ENCODE peak calls at places on chromosomes 7 and 10, in ten cellular contexts. X, S, T, P, W, I, N, Z, U and B are unnamed samples. For H3K27me3, the result is how much of the 10 kb centered on the place peaks cover.

GRCh38 chr7:137987968-137988367 is 13.9 kb downstream of the CREB3L2 start:
- DNase-seq in X (no peak), S (no peak), T (no peak), P (no peak), W (no peak), I (no peak), N (no peak), Z (no peak), U (no peak), B (no peak)

GRCh38 chr7:45574521-45575500 is 643 bp downstream of the ADCY1 start:
- DNase-seq in X (peak), S (no peak), T (peak), P (peak), W (peak), I (no peak), N (peak), Z (no peak), U (peak), B (no peak)

GRCh38 chr10:21272585-21273399 is 252.7 kb downstream of the SKIDA1 start:
- DNase-seq in X (no peak), S (no peak), T (no peak), P (no peak), W (no peak), I (no peak), N (no peak), Z (no peak), U (no peak), B (no peak)

GRCh38 chr7:106653488-106653887 is 7.5 kb downstream of the CCDC71L start:
- DNase-seq in X (no peak), S (no peak), T (no peak), P (no peak), W (no peak), I (no peak), N (no peak), Z (no peak), U (no peak), B (no peak)

GRCh38 chr7:42661312-42661711 is 250.6 kb downstream of the C7orf25 start:
- DNase-seq in X (no peak), S (no peak), T (no peak), P (no peak), W (no peak), I (no peak), N (peak), Z (no peak), U (no peak), B (no peak)

GRCh38 chr10:12042409-12042796 is 206 bp downstream of the UPF2 start:
- DNase-seq in X (peak), S (no peak), T (no peak), P (no peak), W (no peak), I (peak), N (peak), Z (peak), U (no peak), B (no peak)

GRCh38 chr10:13234172-13234571 is at the start of gene UCMA:
- DNase-seq in X (no peak), S (no peak), T (no peak), P (no peak), W (no peak), I (no peak), N (no peak), Z (no peak), U (no peak), B (no peak)

GRCh38 chr7:2006921-2007381 is 225.8 kb downstream of the MAD1L1 start:
- DNase-seq in X (no peak), S (peak), T (no peak), P (peak), W (no peak), I (peak), N (no peak), Z (peak), U (no peak), B (no peak)

GRCh38 chr10:571643-572042 is 117.8 kb downstream of the DIP2C start:
- DNase-seq in X (no peak), S (no peak), T (no peak), P (no peak), W (no peak), I (no peak), N (peak), Z (no peak), U (no peak), B (no peak)

GRCh38 chr7:92740713-92741126 is 95.7 kb downstream of the CDK6 start:
- DNase-seq in X (no peak), S (no peak), T (no peak), P (no peak), W (no peak), I (no peak), N (peak), Z (no peak), U (no peak), B (no peak)

GRCh38 chr7:140261522-140261921 is 84.7 kb upstream of the KDM7A start:
- DNase-seq in X (no peak), S (no peak), T (no peak), P (no peak), W (no peak), I (no peak), N (no peak), Z (no peak), U (no peak), B (no peak)

GRCh38 chr10:106182542-106182941 is 982.0 kb downstream of the SORCS1 start:
- DNase-seq in X (peak), S (no peak), T (no peak), P (no peak), W (no peak), I (no peak), N (no peak), Z (no peak), U (no peak), B (no peak)

GRCh38 chr10:46525177-46525823 is 31.2 kb downstream of the GPRIN2 start:
- DNase-seq in X (no peak), S (peak), T (no peak), P (no peak), W (no peak), I (no peak), N (no peak), Z (peak), U (no peak), B (no peak)

GRCh38 chr7:101743995-101744360 is 73.4 kb upstream of the CUX1 start:
- DNase-seq in X (peak), S (peak), T (no peak), P (peak), W (peak), I (no peak), N (no peak), Z (no peak), U (peak), B (no peak)

GRCh38 chr10:14358886-14359573 is 28.3 kb upstream of the FRMD4A start:
- DNase-seq in X (no peak), S (no peak), T (no peak), P (no peak), W (no peak), I (no peak), N (no peak), Z (no peak), U (no peak), B (no peak)

GRCh38 chr10:18282094-18282493 is 141.9 kb downstream of the CACNB2 start:
- DNase-seq in X (peak), S (no peak), T (no peak), P (no peak), W (no peak), I (no peak), N (no peak), Z (no peak), U (peak), B (no peak)

GRCh38 chr7:37234928-37235327 is 213.7 kb downstream of the ELMO1 start:
- DNase-seq in X (peak), S (no peak), T (no peak), P (no peak), W (peak), I (no peak), N (peak), Z (no peak), U (peak), B (no peak)

GRCh38 chr7:153404124-153404523 is 644.6 kb downstream of the ACTR3B start:
- DNase-seq in X (no peak), S (no peak), T (no peak), P (no peak), W (no peak), I (no peak), N (no peak), Z (no peak), U (no peak), B (no peak)

GRCh38 chr7:106083717-106084116 is 28.4 kb downstream of the SYPL1 start:
- DNase-seq in X (no peak), S (no peak), T (no peak), P (no peak), W (no peak), I (no peak), N (no peak), Z (no peak), U (no peak), B (no peak)

GRCh38 chr10:36578306-36578705 is 547.1 kb upstream of the ANKRD30A start:
- DNase-seq in X (no peak), S (no peak), T (no peak), P (no peak), W (no peak), I (no peak), N (peak), Z (no peak), U (no peak), B (no peak)

GRCh38 chr7:117020605-117021002 is 67.3 kb downstream of the ST7 start:
- DNase-seq in X (peak), S (no peak), T (no peak), P (no peak), W (peak), I (no peak), N (no peak), Z (no peak), U (peak), B (no peak)

GRCh38 chr7:25263292-25263691 is 35.0 kb upstream of the NPVF start:
- DNase-seq in X (no peak), S (no peak), T (no peak), P (no peak), W (no peak), I (no peak), N (no peak), Z (no peak), U (no peak), B (no peak)

GRCh38 chr10:88346151-88346977 is 236.8 kb downstream of the RNLS start:
- DNase-seq in X (peak), S (no peak), T (no peak), P (no peak), W (no peak), I (no peak), N (no peak), Z (no peak), U (no peak), B (no peak)

GRCh38 chr7:77415822-77416620 is at the start of gene GSAP:
- DNase-seq in X (peak), S (peak), T (peak), P (peak), W (peak), I (peak), N (peak), Z (peak), U (peak), B (no peak)

GRCh38 chr10:47022311-47023131 is 111.3 kb downstream of the PTPN20 start:
- DNase-seq in X (no peak), S (no peak), T (no peak), P (no peak), W (no peak), I (no peak), N (no peak), Z (no peak), U (no peak), B (peak)

GRCh38 chr7:41189866-41190265 is 513.0 kb downstream of the INHBA start:
- DNase-seq in X (no peak), S (no peak), T (no peak), P (no peak), W (no peak), I (no peak), N (peak), Z (no peak), U (no peak), B (no peak)

DNA sequence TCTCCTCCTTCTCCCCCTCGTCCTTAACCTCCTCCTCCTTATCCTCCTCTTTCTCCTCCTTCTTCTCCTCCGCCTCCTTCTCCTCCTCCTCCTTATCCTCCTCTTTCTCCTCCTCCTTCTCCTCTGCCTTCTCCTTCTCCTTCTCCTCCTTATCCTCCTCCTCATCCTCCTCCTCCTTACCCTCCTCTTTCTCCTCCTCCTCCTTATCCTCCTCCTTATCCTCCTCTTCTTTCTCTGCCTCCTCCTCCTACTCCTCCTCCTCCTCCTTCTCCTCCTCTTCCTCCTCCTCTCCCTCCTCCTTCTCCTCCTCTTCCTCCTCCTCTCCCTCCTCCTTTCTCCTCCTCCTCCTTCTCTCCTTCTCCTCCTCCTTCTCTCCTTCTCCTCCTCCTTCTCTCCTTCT is 14.5 kb downstream of the PLXNA4 start:
- DNase-seq in X (no peak), S (no peak), T (no peak), P (no peak), W (no peak), I (no peak), N (no peak), Z (no peak), U (no peak), B (no peak)
- H3K27me3 ChIP-seq in X (half or more), S (under half), T (under half), P (under half), W (under half), I (under half), N (under half), Z (under half), U (half or more), B (under half)

GRCh38 chr7:131689662-131690234 is 133.3 kb upstream of the PODXL start:
- DNase-seq in X (no peak), S (no peak), T (no peak), P (no peak), W (no peak), I (no peak), N (no peak), Z (no peak), U (no peak), B (peak)

GRCh38 chr7:131691454-131692130 is 135.2 kb upstream of the PODXL start:
- DNase-seq in X (no peak), S (no peak), T (no peak), P (no peak), W (no peak), I (no peak), N (no peak), Z (no peak), U (no peak), B (peak)

GRCh38 chr7:131688738-131689661 is 132.6 kb upstream of the PODXL start:
- DNase-seq in X (peak), S (peak), T (peak), P (peak), W (peak), I (peak), N (peak), Z (peak), U (peak), B (peak)

GRCh38 chr7:131692131-131692960 is 135.9 kb upstream of the PODXL start:
- DNase-seq in X (peak), S (no peak), T (peak), P (peak), W (peak), I (peak), N (peak), Z (no peak), U (peak), B (peak)

GRCh38 chr7:131690446-131690845 is 134.0 kb upstream of the PODXL start:
- DNase-seq in X (no peak), S (no peak), T (no peak), P (no peak), W (no peak), I (no peak), N (no peak), Z (no peak), U (no peak), B (no peak)
- H3K27me3 ChIP-seq in X (under half), S (under half), T (half or more), P (under half), W (under half), I (under half), N (half or more), Z (under half), U (under half), B (under half)

GRCh38 chr10:3892440-3893101 is 107.6 kb upstream of the KLF6 start:
- DNase-seq in X (no peak), S (no peak), T (no peak), P (no peak), W (no peak), I (no peak), N (no peak), Z (no peak), U (no peak), B (no peak)
- H3K27me3 ChIP-seq in X (under half), S (under half), T (under half), P (under half), W (under half), I (under half), N (under half), Z (under half), U (under half), B (under half)

GRCh38 chr10:75283150-75284096 is 47.7 kb upstream of the COMTD1 start:
- DNase-seq in X (peak), S (peak), T (peak), P (peak), W (no peak), I (no peak), N (peak), Z (no peak), U (peak), B (peak)
- H3K27me3 ChIP-seq in X (under half), S (under half), T (under half), P (under half), W (under half), I (under half), N (half or more), Z (under half), U (under half), B (under half)

GRCh38 chr7:50393547-50394252 is 56.5 kb downstream of the FIGNL1 start:
- DNase-seq in X (no peak), S (no peak), T (no peak), P (no peak), W (no peak), I (no peak), N (no peak), Z (peak), U (no peak), B (no peak)

GRCh38 chr7:50393076-50393475 is 57.1 kb downstream of the FIGNL1 start:
- DNase-seq in X (no peak), S (no peak), T (no peak), P (no peak), W (no peak), I (no peak), N (no peak), Z (no peak), U (no peak), B (no peak)

GRCh38 chr7:50396856-50397255 is 53.3 kb downstream of the FIGNL1 start:
- DNase-seq in X (no peak), S (no peak), T (no peak), P (no peak), W (no peak), I (no peak), N (no peak), Z (no peak), U (no peak), B (no peak)

GRCh38 chr7:50391386-50391785 is 58.8 kb downstream of the FIGNL1 start:
- DNase-seq in X (peak), S (no peak), T (no peak), P (no peak), W (no peak), I (no peak), N (no peak), Z (no peak), U (no peak), B (no peak)

GRCh38 chr7:50394315-50394714 is 55.8 kb downstream of the FIGNL1 start:
- DNase-seq in X (no peak), S (no peak), T (no peak), P (no peak), W (no peak), I (no peak), N (no peak), Z (no peak), U (no peak), B (no peak)
- H3K27me3 ChIP-seq in X (half or more), S (under half), T (half or more), P (under half), W (under half), I (under half), N (under half), Z (under half), U (under half), B (under half)

GRCh38 chr10:6056411-6057135 is 5.6 kb downstream of the IL2RA start:
- DNase-seq in X (no peak), S (peak), T (no peak), P (peak), W (no peak), I (no peak), N (no peak), Z (no peak), U (peak), B (no peak)

GRCh38 chr10:6053303-6053702 is 8.9 kb downstream of the IL2RA start:
- DNase-seq in X (no peak), S (no peak), T (no peak), P (no peak), W (no peak), I (no peak), N (no peak), Z (no peak), U (no peak), B (no peak)

GRCh38 chr10:6053816-6054581 is 8.2 kb downstream of the IL2RA start:
- DNase-seq in X (no peak), S (peak), T (peak), P (no peak), W (no peak), I (peak), N (no peak), Z (no peak), U (no peak), B (no peak)

GRCh38 chr10:6054884-6055283 is 7.3 kb downstream of the IL2RA start:
- DNase-seq in X (no peak), S (no peak), T (no peak), P (peak), W (no peak), I (no peak), N (no peak), Z (no peak), U (no peak), B (no peak)

GRCh38 chr10:6055929-6056328 is 6.2 kb downstream of the IL2RA start:
- DNase-seq in X (no peak), S (no peak), T (no peak), P (no peak), W (no peak), I (no peak), N (no peak), Z (no peak), U (no peak), B (no peak)
- H3K27me3 ChIP-seq in X (under half), S (under half), T (under half), P (under half), W (under half), I (under half), N (under half), Z (under half), U (under half), B (under half)

DNA sequence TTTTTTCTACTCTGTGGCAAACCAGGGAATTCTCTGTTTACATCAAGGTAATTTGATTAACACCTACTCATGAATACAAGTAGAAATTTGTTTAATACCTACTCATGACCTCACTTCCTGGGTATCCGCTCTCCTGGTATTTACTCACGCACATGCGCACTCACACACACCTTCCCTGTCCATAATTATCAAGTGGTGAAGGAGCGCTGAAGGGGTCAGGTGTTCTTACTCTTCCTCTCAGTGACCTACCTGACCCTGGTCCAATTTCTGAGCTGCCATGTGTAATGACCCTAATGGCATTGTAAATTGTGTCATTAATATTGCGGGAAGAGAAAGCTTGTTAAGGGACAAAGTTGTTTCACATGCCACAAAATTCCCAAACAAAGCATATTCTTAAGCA is 41.3 kb upstream of the TRIL start:
- DNase-seq in X (no peak), S (no peak), T (no peak), P (no peak), W (no peak), I (no peak), N (no peak), Z (no peak), U (no peak), B (no peak)
- H3K27me3 ChIP-seq in X (under half), S (under half), T (under half), P (under half), W (under half), I (under half), N (under half), Z (under half), U (under half), B (under half)